ENCODE peak calls at places on chromosomes 5 and 9, in four cellular contexts. One of them, this sample, is unnamed.

GRCh38 chr9:82436480-82436879 is 447.9 kb downstream of the SPATA31D1 start:
- DNase-seq in stimulated activated CD4-positive, alpha-beta T cell treated with anti-CD3 and anti-CD28 coated beads, TNF-alpha, amount 100 ng/mL, for 4 hours: no peak
- DNase-seq in activated T-cell treated with anti-CD3 and anti-CD28 coated beads, Interleukin-2, amount 50 U/mL, for 72 hours: no peak
- DNase-seq in NB4: no peak
- DNase-seq in this sample: no peak

GRCh38 chr5:14871573-14872069 is at the start of gene ANKH:
- DNase-seq in NB4: peak; percentile 88
- DNase-seq in stimulated activated CD4-positive, alpha-beta T cell treated with anti-CD3 and anti-CD28 coated beads, TNF-alpha, amount 100 ng/mL, for 4 hours: peak; percentile 70
- DNase-seq in activated T-cell treated with anti-CD3 and anti-CD28 coated beads, Interleukin-2, amount 50 U/mL, for 72 hours: peak; percentile 85
- DNase-seq in this sample: peak; percentile 67

GRCh38 chr5:180083529-180084060 is 12.0 kb upstream of the RNF130 start:
- DNase-seq in activated T-cell treated with anti-CD3 and anti-CD28 coated beads, Interleukin-2, amount 50 U/mL, for 72 hours: no peak
- DNase-seq in stimulated activated CD4-positive, alpha-beta T cell treated with anti-CD3 and anti-CD28 coated beads, TNF-alpha, amount 100 ng/mL, for 4 hours: no peak
- DNase-seq in NB4: no peak
- DNase-seq in this sample: no peak

GRCh38 chr9:130578865-130579737 is at the start of gene FUBP3:
- DNase-seq in NB4: peak; percentile 92
- DNase-seq in activated T-cell treated with anti-CD3 and anti-CD28 coated beads, Interleukin-2, amount 50 U/mL, for 72 hours: peak; percentile 96
- DNase-seq in stimulated activated CD4-positive, alpha-beta T cell treated with anti-CD3 and anti-CD28 coated beads, TNF-alpha, amount 100 ng/mL, for 4 hours: peak; percentile 77
- DNase-seq in this sample: peak; percentile 80

GRCh38 chr5:169804861-169805260 is 167.8 kb downstream of the DOCK2 start:
- DNase-seq in activated T-cell treated with anti-CD3 and anti-CD28 coated beads, Interleukin-2, amount 50 U/mL, for 72 hours: no peak
- DNase-seq in NB4: no peak
- DNase-seq in stimulated activated CD4-positive, alpha-beta T cell treated with anti-CD3 and anti-CD28 coated beads, TNF-alpha, amount 100 ng/mL, for 4 hours: no peak
- DNase-seq in this sample: no peak

GRCh38 chr9:82894961-82895902 is 167.7 kb downstream of the RASEF start:
- DNase-seq in activated T-cell treated with anti-CD3 and anti-CD28 coated beads, Interleukin-2, amount 50 U/mL, for 72 hours: no peak
- DNase-seq in stimulated activated CD4-positive, alpha-beta T cell treated with anti-CD3 and anti-CD28 coated beads, TNF-alpha, amount 100 ng/mL, for 4 hours: no peak
- DNase-seq in NB4: no peak
- DNase-seq in this sample: no peak

GRCh38 chr5:53376853-53377252 is 103.6 kb upstream of the FST start:
- DNase-seq in stimulated activated CD4-positive, alpha-beta T cell treated with anti-CD3 and anti-CD28 coated beads, TNF-alpha, amount 100 ng/mL, for 4 hours: no peak
- DNase-seq in NB4: no peak
- DNase-seq in activated T-cell treated with anti-CD3 and anti-CD28 coated beads, Interleukin-2, amount 50 U/mL, for 72 hours: no peak
- DNase-seq in this sample: no peak

GRCh38 chr9:70421272-70422180 is 7.1 kb upstream of the KLF9 start:
- DNase-seq in NB4: peak; percentile 17
- DNase-seq in stimulated activated CD4-positive, alpha-beta T cell treated with anti-CD3 and anti-CD28 coated beads, TNF-alpha, amount 100 ng/mL, for 4 hours: no peak
- DNase-seq in activated T-cell treated with anti-CD3 and anti-CD28 coated beads, Interleukin-2, amount 50 U/mL, for 72 hours: peak; percentile 36
- DNase-seq in this sample: no peak

GRCh38 chr9:14313378-14313940 is 482 bp downstream of the NFIB start:
- DNase-seq in activated T-cell treated with anti-CD3 and anti-CD28 coated beads, Interleukin-2, amount 50 U/mL, for 72 hours: no peak
- DNase-seq in NB4: no peak
- DNase-seq in stimulated activated CD4-positive, alpha-beta T cell treated with anti-CD3 and anti-CD28 coated beads, TNF-alpha, amount 100 ng/mL, for 4 hours: no peak
- DNase-seq in this sample: no peak

GRCh38 chr5:170166101-170166500 is 60.4 kb downstream of the FOXI1 start:
- DNase-seq in NB4: no peak
- DNase-seq in stimulated activated CD4-positive, alpha-beta T cell treated with anti-CD3 and anti-CD28 coated beads, TNF-alpha, amount 100 ng/mL, for 4 hours: no peak
- DNase-seq in activated T-cell treated with anti-CD3 and anti-CD28 coated beads, Interleukin-2, amount 50 U/mL, for 72 hours: no peak
- DNase-seq in this sample: no peak

GRCh38 chr9:73370053-73370452 is 218.4 kb downstream of the ANXA1 start:
- DNase-seq in stimulated activated CD4-positive, alpha-beta T cell treated with anti-CD3 and anti-CD28 coated beads, TNF-alpha, amount 100 ng/mL, for 4 hours: no peak
- DNase-seq in NB4: peak; percentile 67
- DNase-seq in activated T-cell treated with anti-CD3 and anti-CD28 coated beads, Interleukin-2, amount 50 U/mL, for 72 hours: no peak
- DNase-seq in this sample: no peak

GRCh38 chr5:95779611-95780010 is 42.9 kb downstream of the GLRX start:
- DNase-seq in stimulated activated CD4-positive, alpha-beta T cell treated with anti-CD3 and anti-CD28 coated beads, TNF-alpha, amount 100 ng/mL, for 4 hours: no peak
- DNase-seq in NB4: peak; percentile 15
- DNase-seq in activated T-cell treated with anti-CD3 and anti-CD28 coated beads, Interleukin-2, amount 50 U/mL, for 72 hours: no peak
- DNase-seq in this sample: no peak

GRCh38 chr5:79020861-79021561 is 35.9 kb upstream of the ARSB start:
- DNase-seq in activated T-cell treated with anti-CD3 and anti-CD28 coated beads, Interleukin-2, amount 50 U/mL, for 72 hours: peak; percentile 50
- DNase-seq in stimulated activated CD4-positive, alpha-beta T cell treated with anti-CD3 and anti-CD28 coated beads, TNF-alpha, amount 100 ng/mL, for 4 hours: no peak
- DNase-seq in NB4: peak; percentile 78
- DNase-seq in this sample: peak; percentile 3

GRCh38 chr9:38200431-38200830 is 131.4 kb upstream of the SHB start:
- DNase-seq in NB4: no peak
- DNase-seq in activated T-cell treated with anti-CD3 and anti-CD28 coated beads, Interleukin-2, amount 50 U/mL, for 72 hours: no peak
- DNase-seq in stimulated activated CD4-positive, alpha-beta T cell treated with anti-CD3 and anti-CD28 coated beads, TNF-alpha, amount 100 ng/mL, for 4 hours: no peak
- DNase-seq in this sample: no peak